ENCODE peak calls at places on chromosomes 6 and 20, in seven cellular contexts. One of them, this sample, is unnamed. For H3K9me3 and H3K4me1, the result is how much of the 10 kb centered on the place peaks cover.

GRCh38 chr6:122832515-122833228 is 43.6 kb downstream of the SMPDL3A start:
- DNase-seq in body of pancreas: no peak
- DNase-seq in endothelial cell of umbilical vein: no peak
- DNase-seq in thoracic aorta: no peak
- DNase-seq in iPS DF 6.9: no peak
- DNase-seq in Caco-2: no peak
- DNase-seq in ascending aorta: no peak
- DNase-seq in this sample: no peak

GRCh38 chr6:36094786-36095496 is 35.4 kb upstream of the MAPK13 start:
- DNase-seq in body of pancreas: peak
- DNase-seq in endothelial cell of umbilical vein: peak
- DNase-seq in thoracic aorta: peak
- DNase-seq in iPS DF 6.9: peak
- DNase-seq in Caco-2: peak
- DNase-seq in ascending aorta: peak
- DNase-seq in this sample: peak

GRCh38 chr6:70172252-70172651 is 130.6 kb downstream of the COL9A1 start:
- DNase-seq in body of pancreas: no peak
- DNase-seq in endothelial cell of umbilical vein: no peak
- DNase-seq in thoracic aorta: no peak
- DNase-seq in iPS DF 6.9: no peak
- DNase-seq in Caco-2: no peak
- DNase-seq in ascending aorta: no peak
- DNase-seq in this sample: no peak

GRCh38 chr6:164130151-164130550 is 715.6 kb downstream of the QKI start:
- DNase-seq in body of pancreas: no peak
- DNase-seq in endothelial cell of umbilical vein: no peak
- DNase-seq in thoracic aorta: no peak
- DNase-seq in iPS DF 6.9: no peak
- DNase-seq in Caco-2: no peak
- DNase-seq in ascending aorta: no peak
- DNase-seq in this sample: no peak

GRCh38 chr6:160596433-160596832 is 67.6 kb downstream of the LPA start:
- DNase-seq in body of pancreas: no peak
- DNase-seq in endothelial cell of umbilical vein: no peak
- DNase-seq in thoracic aorta: no peak
- DNase-seq in iPS DF 6.9: no peak
- DNase-seq in Caco-2: no peak
- DNase-seq in ascending aorta: no peak
- DNase-seq in this sample: no peak

GRCh38 chr20:3900187-3900604 is 11.0 kb downstream of the PANK2 start:
- DNase-seq in body of pancreas: no peak
- DNase-seq in endothelial cell of umbilical vein: peak
- DNase-seq in thoracic aorta: no peak
- DNase-seq in iPS DF 6.9: no peak
- DNase-seq in Caco-2: no peak
- DNase-seq in ascending aorta: no peak
- DNase-seq in this sample: no peak

GRCh38 chr20:34528921-34529297 is 12.7 kb downstream of the DYNLRB1 start:
- DNase-seq in body of pancreas: peak
- DNase-seq in endothelial cell of umbilical vein: peak
- DNase-seq in thoracic aorta: no peak
- DNase-seq in iPS DF 6.9: no peak
- DNase-seq in Caco-2: peak
- DNase-seq in ascending aorta: peak
- DNase-seq in this sample: no peak

GRCh38 chr6:76774750-76775396 is 688.4 kb downstream of the HTR1B start:
- DNase-seq in body of pancreas: peak
- DNase-seq in endothelial cell of umbilical vein: peak
- DNase-seq in thoracic aorta: no peak
- DNase-seq in iPS DF 6.9: no peak
- DNase-seq in Caco-2: no peak
- DNase-seq in ascending aorta: no peak
- DNase-seq in this sample: no peak

GRCh38 chr6:145071836-145072235 is 663.5 kb downstream of the EPM2A start:
- DNase-seq in body of pancreas: no peak
- DNase-seq in endothelial cell of umbilical vein: no peak
- DNase-seq in thoracic aorta: no peak
- DNase-seq in iPS DF 6.9: no peak
- DNase-seq in Caco-2: no peak
- DNase-seq in ascending aorta: no peak
- DNase-seq in this sample: no peak

GRCh38 chr20:38432292-38432691 is 2.8 kb downstream of the SNHG17 start:
- DNase-seq in body of pancreas: no peak
- DNase-seq in endothelial cell of umbilical vein: no peak
- DNase-seq in thoracic aorta: no peak
- DNase-seq in iPS DF 6.9: no peak
- DNase-seq in Caco-2: no peak
- DNase-seq in ascending aorta: no peak
- DNase-seq in this sample: no peak

GRCh38 chr6:100482698-100483097 is 18.0 kb upstream of the SIM1 start:
- DNase-seq in body of pancreas: no peak
- DNase-seq in endothelial cell of umbilical vein: no peak
- DNase-seq in thoracic aorta: no peak
- DNase-seq in iPS DF 6.9: no peak
- DNase-seq in Caco-2: no peak
- DNase-seq in ascending aorta: no peak
- DNase-seq in this sample: no peak

GRCh38 chr6:118012944-118013343 is 105.9 kb downstream of the SLC35F1 start:
- DNase-seq in body of pancreas: peak
- DNase-seq in endothelial cell of umbilical vein: no peak
- DNase-seq in thoracic aorta: no peak
- DNase-seq in iPS DF 6.9: no peak
- DNase-seq in Caco-2: no peak
- DNase-seq in ascending aorta: no peak
- DNase-seq in this sample: no peak

GRCh38 chr6:140661691-140662090 is 1287.2 kb upstream of the CITED2 start:
- DNase-seq in body of pancreas: no peak
- DNase-seq in endothelial cell of umbilical vein: no peak
- DNase-seq in thoracic aorta: no peak
- DNase-seq in iPS DF 6.9: no peak
- DNase-seq in Caco-2: no peak
- DNase-seq in ascending aorta: no peak
- DNase-seq in this sample: no peak

GRCh38 chr6:48111575-48111974 is 578 bp upstream of the PTCHD4 start:
- DNase-seq in body of pancreas: no peak
- DNase-seq in endothelial cell of umbilical vein: no peak
- DNase-seq in thoracic aorta: no peak
- DNase-seq in iPS DF 6.9: no peak
- DNase-seq in Caco-2: no peak
- DNase-seq in ascending aorta: no peak
- DNase-seq in this sample: no peak

GRCh38 chr20:31239139-31239538 is 18.3 kb upstream of the DEFB115 start:
- DNase-seq in body of pancreas: no peak
- DNase-seq in endothelial cell of umbilical vein: no peak
- DNase-seq in thoracic aorta: no peak
- DNase-seq in iPS DF 6.9: no peak
- DNase-seq in Caco-2: no peak
- DNase-seq in ascending aorta: no peak
- DNase-seq in this sample: no peak
- H3K9me3 ChIP-seq in body of pancreas: under half
- H3K9me3 ChIP-seq in endothelial cell of umbilical vein: half or more
- H3K9me3 ChIP-seq in thoracic aorta: under half
- H3K9me3 ChIP-seq in iPS DF 6.9: under half
- H3K9me3 ChIP-seq in Caco-2: half or more
- H3K9me3 ChIP-seq in ascending aorta: under half
- H3K9me3 ChIP-seq in this sample: half or more

GRCh38 chr20:11445161-11445560 is 472.5 kb upstream of the BTBD3 start:
- DNase-seq in body of pancreas: no peak
- DNase-seq in endothelial cell of umbilical vein: no peak
- DNase-seq in thoracic aorta: no peak
- DNase-seq in iPS DF 6.9: no peak
- DNase-seq in Caco-2: no peak
- DNase-seq in ascending aorta: no peak
- DNase-seq in this sample: no peak

GRCh38 chr20:11443382-11444119 is 474.1 kb upstream of the BTBD3 start:
- DNase-seq in body of pancreas: no peak
- DNase-seq in endothelial cell of umbilical vein: no peak
- DNase-seq in thoracic aorta: no peak
- DNase-seq in iPS DF 6.9: no peak
- DNase-seq in Caco-2: no peak
- DNase-seq in ascending aorta: no peak
- DNase-seq in this sample: no peak

GRCh38 chr20:11448554-11448953 is 469.1 kb upstream of the BTBD3 start:
- DNase-seq in body of pancreas: no peak
- DNase-seq in endothelial cell of umbilical vein: no peak
- DNase-seq in thoracic aorta: no peak
- DNase-seq in iPS DF 6.9: no peak
- DNase-seq in Caco-2: no peak
- DNase-seq in ascending aorta: no peak
- DNase-seq in this sample: no peak

GRCh38 chr20:11447371-11448100 is 470.2 kb upstream of the BTBD3 start:
- DNase-seq in body of pancreas: no peak
- DNase-seq in endothelial cell of umbilical vein: peak
- DNase-seq in thoracic aorta: no peak
- DNase-seq in iPS DF 6.9: no peak
- DNase-seq in Caco-2: no peak
- DNase-seq in ascending aorta: no peak
- DNase-seq in this sample: no peak

DNA sequence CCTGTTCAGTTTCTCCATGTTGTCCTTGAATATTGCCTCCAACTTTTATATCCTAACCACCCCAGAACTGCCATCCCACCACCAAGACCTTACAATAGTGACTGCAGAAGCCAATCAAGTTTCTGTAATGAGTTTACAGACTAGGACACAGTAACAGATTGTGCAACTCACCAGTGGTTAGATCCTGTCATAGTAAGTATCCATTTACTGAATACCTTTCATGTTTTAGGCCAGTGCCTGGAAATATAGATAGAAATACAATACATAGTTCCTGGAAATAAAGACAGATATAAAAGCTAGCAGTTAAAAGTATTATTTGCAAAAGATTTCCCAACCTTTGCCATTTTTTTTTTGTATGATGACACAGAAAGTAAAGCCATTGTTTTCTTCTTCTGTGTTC is 471.8 kb upstream of the BTBD3 start:
- DNase-seq in body of pancreas: no peak
- DNase-seq in endothelial cell of umbilical vein: no peak
- DNase-seq in thoracic aorta: no peak
- DNase-seq in iPS DF 6.9: no peak
- DNase-seq in Caco-2: no peak
- DNase-seq in ascending aorta: no peak
- DNase-seq in this sample: no peak
- H3K4me1 ChIP-seq in body of pancreas: under half
- H3K4me1 ChIP-seq in endothelial cell of umbilical vein: under half
- H3K4me1 ChIP-seq in thoracic aorta: under half
- H3K4me1 ChIP-seq in iPS DF 6.9: under half
- H3K4me1 ChIP-seq in Caco-2: under half
- H3K4me1 ChIP-seq in ascending aorta: under half
- H3K4me1 ChIP-seq in this sample: under half

GRCh38 chr6:147301070-147301469 is 96.9 kb downstream of the STXBP5 start:
- DNase-seq in body of pancreas: no peak
- DNase-seq in endothelial cell of umbilical vein: no peak
- DNase-seq in thoracic aorta: no peak
- DNase-seq in iPS DF 6.9: no peak
- DNase-seq in Caco-2: no peak
- DNase-seq in ascending aorta: no peak
- DNase-seq in this sample: no peak
- H3K9me3 ChIP-seq in body of pancreas: under half
- H3K9me3 ChIP-seq in endothelial cell of umbilical vein: under half
- H3K9me3 ChIP-seq in thoracic aorta: under half
- H3K9me3 ChIP-seq in iPS DF 6.9: under half
- H3K9me3 ChIP-seq in Caco-2: under half
- H3K9me3 ChIP-seq in ascending aorta: under half
- H3K9me3 ChIP-seq in this sample: under half

GRCh38 chr6:63537959-63538300 is 34.4 kb upstream of the LOC128125822 start:
- DNase-seq in body of pancreas: no peak
- DNase-seq in endothelial cell of umbilical vein: no peak
- DNase-seq in thoracic aorta: no peak
- DNase-seq in iPS DF 6.9: no peak
- DNase-seq in Caco-2: no peak
- DNase-seq in ascending aorta: no peak
- DNase-seq in this sample: no peak

GRCh38 chr6:63533026-63533425 is 39.3 kb upstream of the LOC128125822 start:
- DNase-seq in body of pancreas: no peak
- DNase-seq in endothelial cell of umbilical vein: no peak
- DNase-seq in thoracic aorta: no peak
- DNase-seq in iPS DF 6.9: no peak
- DNase-seq in Caco-2: no peak
- DNase-seq in ascending aorta: no peak
- DNase-seq in this sample: no peak

GRCh38 chr6:63533952-63534351 is 38.3 kb upstream of the LOC128125822 start:
- DNase-seq in body of pancreas: no peak
- DNase-seq in endothelial cell of umbilical vein: no peak
- DNase-seq in thoracic aorta: no peak
- DNase-seq in iPS DF 6.9: no peak
- DNase-seq in Caco-2: no peak
- DNase-seq in ascending aorta: no peak
- DNase-seq in this sample: no peak

GRCh38 chr6:63538550-63538949 is 33.7 kb upstream of the LOC128125822 start:
- DNase-seq in body of pancreas: no peak
- DNase-seq in endothelial cell of umbilical vein: no peak
- DNase-seq in thoracic aorta: no peak
- DNase-seq in iPS DF 6.9: no peak
- DNase-seq in Caco-2: no peak
- DNase-seq in ascending aorta: no peak
- DNase-seq in this sample: no peak

GRCh38 chr6:63537126-63537958 is 34.9 kb upstream of the LOC128125822 start:
- DNase-seq in body of pancreas: no peak
- DNase-seq in endothelial cell of umbilical vein: no peak
- DNase-seq in thoracic aorta: no peak
- DNase-seq in iPS DF 6.9: no peak
- DNase-seq in Caco-2: no peak
- DNase-seq in ascending aorta: no peak
- DNase-seq in this sample: peak
- H3K4me1 ChIP-seq in body of pancreas: under half
- H3K4me1 ChIP-seq in endothelial cell of umbilical vein: under half
- H3K4me1 ChIP-seq in thoracic aorta: under half
- H3K4me1 ChIP-seq in iPS DF 6.9: under half
- H3K4me1 ChIP-seq in Caco-2: under half
- H3K4me1 ChIP-seq in ascending aorta: under half
- H3K4me1 ChIP-seq in this sample: under half

DNA sequence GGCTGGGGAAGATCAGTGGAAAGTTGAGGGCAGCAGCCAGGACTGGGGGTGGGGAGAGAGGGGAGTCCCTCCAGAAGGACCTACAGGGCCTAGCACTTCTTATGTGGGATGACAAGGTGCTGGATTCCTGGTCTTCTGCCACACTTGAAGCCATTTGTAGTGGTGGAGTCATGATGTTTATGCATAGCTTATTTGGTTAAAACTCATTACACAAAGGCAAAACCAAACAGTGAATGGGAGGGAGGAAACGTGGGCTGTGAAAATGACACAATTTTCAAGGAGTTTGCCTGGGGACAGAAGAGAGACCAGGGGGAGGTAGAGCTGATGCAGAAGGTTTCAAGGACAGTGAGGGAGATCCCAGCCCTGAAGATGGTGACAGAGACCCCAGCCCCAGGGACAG is 50.8 kb downstream of the DACT2 start:
- DNase-seq in body of pancreas: no peak
- DNase-seq in endothelial cell of umbilical vein: no peak
- DNase-seq in thoracic aorta: no peak
- DNase-seq in iPS DF 6.9: no peak
- DNase-seq in Caco-2: no peak
- DNase-seq in ascending aorta: peak
- DNase-seq in this sample: no peak
- H3K9me3 ChIP-seq in body of pancreas: under half
- H3K9me3 ChIP-seq in endothelial cell of umbilical vein: under half
- H3K9me3 ChIP-seq in thoracic aorta: under half
- H3K9me3 ChIP-seq in iPS DF 6.9: under half
- H3K9me3 ChIP-seq in Caco-2: under half
- H3K9me3 ChIP-seq in ascending aorta: under half
- H3K9me3 ChIP-seq in this sample: under half

GRCh38 chr20:49475979-49476378 is 6.5 kb downstream of the KCNB1 start:
- DNase-seq in body of pancreas: no peak
- DNase-seq in endothelial cell of umbilical vein: no peak
- DNase-seq in thoracic aorta: no peak
- DNase-seq in iPS DF 6.9: no peak
- DNase-seq in Caco-2: no peak
- DNase-seq in ascending aorta: no peak
- DNase-seq in this sample: no peak
- H3K4me1 ChIP-seq in body of pancreas: under half
- H3K4me1 ChIP-seq in endothelial cell of umbilical vein: under half
- H3K4me1 ChIP-seq in thoracic aorta: under half
- H3K4me1 ChIP-seq in iPS DF 6.9: under half
- H3K4me1 ChIP-seq in Caco-2: under half
- H3K4me1 ChIP-seq in ascending aorta: under half
- H3K4me1 ChIP-seq in this sample: under half

This sample was measured in NT2/D1.